ENCODE peak calls at places on chromosomes 12 and 14, in six cellular contexts. E is astrocyte of the cerebellum; Z is NCI-H345; F is upper lobe of right lung; Q is naive thymus-derived CD4-positive, alpha-beta T cell; R is mesendoderm. B is an unnamed sample.

GRCh38 chr14:68730811-68731425 is 61.9 kb downstream of the ZFP36L1 start:
- DNase-seq in E (no peak), Z (no peak), F (no peak), Q (no peak), R (peak), B (no peak)

GRCh38 chr12:77013091-77013490 is 52.3 kb downstream of the E2F7 start:
- DNase-seq in E (no peak), Z (no peak), F (no peak), Q (no peak), R (no peak), B (no peak)

GRCh38 chr14:24289649-24290283 is 9.8 kb downstream of the DHRS1 start:
- DNase-seq in E (no peak), Z (no peak), F (no peak), Q (no peak), R (no peak), B (no peak)

GRCh38 chr12:75650989-75651695 is 139.7 kb upstream of the KRR1 start:
- DNase-seq in E (peak), Z (no peak), F (no peak), Q (no peak), R (no peak), B (no peak)

GRCh38 chr14:48690349-48690748 is 895.8 kb downstream of the RPS29 start:
- DNase-seq in E (no peak), Z (no peak), F (no peak), Q (no peak), R (peak), B (no peak)

GRCh38 chr12:100069795-100070194 is 72.9 kb downstream of the BLTP3B start:
- DNase-seq in E (no peak), Z (no peak), F (no peak), Q (no peak), R (no peak), B (no peak)

GRCh38 chr12:6391013-6391412 is 7.1 kb downstream of the LTBR start:
- DNase-seq in E (no peak), Z (no peak), F (no peak), Q (no peak), R (no peak), B (no peak)

GRCh38 chr14:59897757-59898383 is 22.1 kb upstream of the LRRC9 start:
- DNase-seq in E (peak), Z (peak), F (no peak), Q (no peak), R (peak), B (peak)

GRCh38 chr12:92000587-92000986 is 145.1 kb downstream of the BTG1 start:
- DNase-seq in E (peak), Z (no peak), F (no peak), Q (no peak), R (no peak), B (no peak)

GRCh38 chr12:45794422-45794821 is 64.9 kb downstream of the ARID2 start:
- DNase-seq in E (no peak), Z (no peak), F (no peak), Q (no peak), R (peak), B (no peak)

B was measured in HCEC 1CT.